ENCODE peak calls at places on chromosomes 12 and 14, in ten cellular contexts. N is glutamatergic neuron, Z is PC-3, R is uterus, K is WERI-Rb-1, W is GM23338, V is HFFc6, P is heart right ventricle, E is tibial nerve, B is natural killer cell. A is an unnamed sample.

GRCh38 chr12:6394398-6394797 is 10.4 kb downstream of the LTBR start:
- DNase-seq in N (no peak), Z (no peak), R (no peak), K (no peak), W (no peak), V (no peak), P (no peak), E (no peak), B (no peak), A (no peak)

GRCh38 chr12:120534203-120534702 is at the start of gene RNF10:
- DNase-seq in N (peak), Z (peak), R (peak), K (peak), W (peak), V (peak), P (peak), E (peak), B (peak), A (peak)

GRCh38 chr14:67630186-67630585 is 10.5 kb downstream of the ARG2 start:
- DNase-seq in N (no peak), Z (no peak), R (no peak), K (no peak), W (no peak), V (no peak), P (no peak), E (no peak), B (no peak), A (no peak)

GRCh38 chr14:104805326-104805678 is 4.4 kb downstream of the ZBTB42 start:
- DNase-seq in N (no peak), Z (peak), R (peak), K (no peak), W (no peak), V (peak), P (peak), E (no peak), B (no peak), A (no peak)

GRCh38 chr12:49872781-49873181 is 29.9 kb upstream of the BCDIN3D start:
- DNase-seq in N (no peak), Z (no peak), R (peak), K (no peak), W (no peak), V (peak), P (no peak), E (no peak), B (no peak), A (no peak)

GRCh38 chr12:32489070-32489469 is 89.7 kb downstream of the FGD4 start:
- DNase-seq in N (no peak), Z (no peak), R (no peak), K (no peak), W (no peak), V (no peak), P (no peak), E (no peak), B (no peak), A (no peak)

GRCh38 chr12:7269273-7269672 is 34.6 kb upstream of the ACSM4 start:
- DNase-seq in N (no peak), Z (peak), R (no peak), K (no peak), W (no peak), V (no peak), P (no peak), E (no peak), B (no peak), A (no peak)

GRCh38 chr14:49975286-49975685 is 82.4 kb downstream of the ARF6 start:
- DNase-seq in N (no peak), Z (peak), R (no peak), K (no peak), W (no peak), V (peak), P (no peak), E (no peak), B (no peak), A (no peak)

GRCh38 chr12:98894412-98895085 is 249.5 kb downstream of the APAF1 start:
- DNase-seq in N (peak), Z (no peak), R (no peak), K (peak), W (peak), V (no peak), P (no peak), E (no peak), B (no peak), A (peak)

GRCh38 chr12:55973598-55974307 is at the start of gene RAB5B:
- DNase-seq in N (peak), Z (peak), R (peak), K (peak), W (peak), V (peak), P (peak), E (peak), B (peak), A (peak)
- TF ChIP-seq CTCF in N (peak), Z (no peak), R (no peak), K (no peak), W (no peak), V (peak), P (peak), E (no peak), B (no peak), A (no peak)

GRCh38 chr14:77603654-77604270 is 12.7 kb downstream of the SPTLC2 start:
- DNase-seq in N (no peak), Z (peak), R (no peak), K (peak), W (no peak), V (no peak), P (no peak), E (no peak), B (no peak), A (no peak)
- TF ChIP-seq CTCF in N (no peak), Z (peak), R (peak), K (peak), W (peak), V (peak), P (no peak), E (no peak), B (no peak), A (no peak)

GRCh38 chr14:23478109-23478698 is 8.7 kb downstream of the NGDN start:
- DNase-seq in N (peak), Z (peak), R (peak), K (peak), W (peak), V (peak), P (peak), E (peak), B (peak), A (no peak)
- TF ChIP-seq CTCF in N (peak), Z (peak), R (peak), K (peak), W (peak), V (peak), P (peak), E (peak), B (peak), A (peak)

GRCh38 chr14:69685716-69686115 is 74.3 kb downstream of the SUSD6 start:
- DNase-seq in N (no peak), Z (peak), R (peak), K (no peak), W (no peak), V (no peak), P (peak), E (peak), B (no peak), A (no peak)
- TF ChIP-seq CTCF in N (no peak), Z (no peak), R (no peak), K (no peak), W (no peak), V (no peak), P (no peak), E (no peak), B (no peak), A (no peak)

GRCh38 chr12:83261998-83262397 is 575.3 kb downstream of the TMTC2 start:
- DNase-seq in N (no peak), Z (peak), R (no peak), K (no peak), W (peak), V (no peak), P (no peak), E (no peak), B (no peak), A (no peak)
- TF ChIP-seq CTCF in N (no peak), Z (peak), R (no peak), K (peak), W (peak), V (no peak), P (no peak), E (no peak), B (no peak), A (no peak)

DNA sequence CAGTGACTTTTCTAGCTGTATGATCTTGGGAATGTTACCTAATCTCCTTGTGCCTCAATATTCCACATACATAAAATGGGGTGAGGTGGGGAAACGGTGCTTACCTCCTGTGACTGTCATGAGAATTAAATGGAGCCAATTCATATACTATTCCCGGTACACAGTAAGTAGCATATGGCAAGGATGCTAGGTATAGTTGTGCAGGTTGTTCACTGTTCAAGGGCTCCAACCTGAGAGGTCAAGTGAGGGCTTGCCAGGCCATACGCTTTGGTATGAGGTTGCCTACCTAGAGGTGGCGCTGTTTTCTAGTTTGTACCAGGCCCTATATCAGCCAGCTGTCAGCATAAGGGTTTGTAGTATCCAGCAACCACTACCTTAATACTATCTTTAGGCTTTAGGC is 3.6 kb upstream of the BATF start:
- DNase-seq in N (no peak), Z (peak), R (no peak), K (peak), W (peak), V (no peak), P (no peak), E (no peak), B (no peak), A (no peak)
- TF ChIP-seq CTCF in N (peak), Z (peak), R (no peak), K (peak), W (peak), V (peak), P (no peak), E (no peak), B (peak), A (peak)

DNA sequence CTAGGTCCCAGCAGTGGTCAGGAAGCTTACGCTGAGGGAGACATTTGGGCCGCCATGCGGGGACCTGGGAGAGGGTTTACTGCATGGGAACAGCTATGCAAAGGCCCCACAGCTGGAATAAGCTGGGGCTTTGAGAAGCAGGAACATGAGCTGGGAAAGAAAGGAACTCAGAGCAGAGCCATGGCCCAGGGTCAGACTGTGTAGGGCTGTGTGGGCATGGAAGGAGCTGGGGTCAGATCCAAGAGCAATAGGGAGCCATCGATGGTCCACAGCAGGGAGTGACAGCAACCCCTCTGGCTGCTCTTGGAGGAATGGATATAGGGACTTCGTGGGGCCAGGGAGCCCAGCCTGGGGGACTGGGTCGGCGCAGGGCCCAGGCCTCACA is 151.6 kb downstream of the ADGRD1 start:
- DNase-seq in N (peak), Z (no peak), R (no peak), K (no peak), W (no peak), V (no peak), P (no peak), E (no peak), B (no peak), A (no peak)
- TF ChIP-seq CTCF in N (no peak), Z (no peak), R (no peak), K (no peak), W (no peak), V (no peak), P (no peak), E (no peak), B (no peak), A (no peak)

GRCh38 chr14:96280104-96280503 is 24.1 kb downstream of the BDKRB1 start:
- DNase-seq in N (no peak), Z (no peak), R (no peak), K (no peak), W (no peak), V (no peak), P (no peak), E (no peak), B (no peak), A (no peak)

GRCh38 chr14:96284008-96284407 is 28.0 kb downstream of the BDKRB1 start:
- DNase-seq in N (no peak), Z (no peak), R (no peak), K (no peak), W (no peak), V (no peak), P (no peak), E (no peak), B (no peak), A (no peak)

GRCh38 chr14:96284430-96284829 is 28.4 kb downstream of the BDKRB1 start:
- DNase-seq in N (no peak), Z (no peak), R (no peak), K (no peak), W (no peak), V (no peak), P (no peak), E (no peak), B (no peak), A (no peak)

GRCh38 chr14:96279564-96279963 is 23.6 kb downstream of the BDKRB1 start:
- DNase-seq in N (no peak), Z (no peak), R (no peak), K (no peak), W (no peak), V (no peak), P (no peak), E (no peak), B (no peak), A (no peak)

DNA sequence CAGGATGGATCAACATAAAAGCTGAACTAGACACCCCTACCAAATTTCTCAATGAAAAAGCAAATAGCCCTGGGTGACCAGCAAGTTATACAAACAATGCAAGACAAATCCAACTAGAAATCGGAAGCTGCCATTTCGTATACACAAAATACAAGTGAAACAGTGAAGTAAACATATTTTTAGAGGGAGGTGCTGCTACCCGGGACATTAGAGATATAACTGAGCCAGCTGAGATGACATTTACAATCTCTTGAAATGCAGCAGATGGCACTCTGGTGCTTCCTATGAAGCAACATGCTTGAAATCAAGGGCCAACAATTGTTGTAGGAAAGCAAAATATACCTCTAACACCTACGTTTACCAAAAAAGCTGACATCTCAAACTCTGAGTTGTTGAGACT is 25.5 kb downstream of the BDKRB1 start:
- DNase-seq in N (no peak), Z (no peak), R (no peak), K (no peak), W (no peak), V (no peak), P (no peak), E (no peak), B (no peak), A (no peak)
- TF ChIP-seq CTCF in N (no peak), Z (peak), R (no peak), K (peak), W (peak), V (no peak), P (no peak), E (no peak), B (no peak), A (peak)

GRCh38 chr14:91647817-91648216 is 84.1 kb downstream of the CATSPERB start:
- DNase-seq in N (no peak), Z (no peak), R (no peak), K (no peak), W (no peak), V (no peak), P (no peak), E (no peak), B (no peak), A (no peak)

GRCh38 chr14:91654836-91655235 is 77.0 kb downstream of the CATSPERB start:
- DNase-seq in N (no peak), Z (no peak), R (no peak), K (no peak), W (no peak), V (no peak), P (no peak), E (no peak), B (no peak), A (no peak)

GRCh38 chr14:91649930-91650329 is 82.0 kb downstream of the CATSPERB start:
- DNase-seq in N (no peak), Z (peak), R (no peak), K (no peak), W (peak), V (peak), P (peak), E (no peak), B (no peak), A (no peak)
- TF ChIP-seq CTCF in N (peak), Z (peak), R (peak), K (peak), W (peak), V (peak), P (peak), E (peak), B (peak), A (peak)

GRCh38 chr14:92780444-92780843 is 13.7 kb upstream of the GOLGA5 start:
- DNase-seq in N (no peak), Z (peak), R (no peak), K (no peak), W (no peak), V (peak), P (no peak), E (no peak), B (no peak), A (no peak)

GRCh38 chr14:92780865-92781264 is 13.2 kb upstream of the GOLGA5 start:
- DNase-seq in N (no peak), Z (no peak), R (no peak), K (no peak), W (no peak), V (no peak), P (no peak), E (no peak), B (no peak), A (no peak)

GRCh38 chr14:92785601-92786426 is 8.3 kb upstream of the GOLGA5 start:
- DNase-seq in N (no peak), Z (peak), R (peak), K (no peak), W (peak), V (peak), P (peak), E (no peak), B (no peak), A (no peak)

GRCh38 chr14:92786427-92786756 is 7.7 kb upstream of the GOLGA5 start:
- DNase-seq in N (no peak), Z (no peak), R (no peak), K (no peak), W (no peak), V (no peak), P (no peak), E (no peak), B (no peak), A (no peak)

DNA sequence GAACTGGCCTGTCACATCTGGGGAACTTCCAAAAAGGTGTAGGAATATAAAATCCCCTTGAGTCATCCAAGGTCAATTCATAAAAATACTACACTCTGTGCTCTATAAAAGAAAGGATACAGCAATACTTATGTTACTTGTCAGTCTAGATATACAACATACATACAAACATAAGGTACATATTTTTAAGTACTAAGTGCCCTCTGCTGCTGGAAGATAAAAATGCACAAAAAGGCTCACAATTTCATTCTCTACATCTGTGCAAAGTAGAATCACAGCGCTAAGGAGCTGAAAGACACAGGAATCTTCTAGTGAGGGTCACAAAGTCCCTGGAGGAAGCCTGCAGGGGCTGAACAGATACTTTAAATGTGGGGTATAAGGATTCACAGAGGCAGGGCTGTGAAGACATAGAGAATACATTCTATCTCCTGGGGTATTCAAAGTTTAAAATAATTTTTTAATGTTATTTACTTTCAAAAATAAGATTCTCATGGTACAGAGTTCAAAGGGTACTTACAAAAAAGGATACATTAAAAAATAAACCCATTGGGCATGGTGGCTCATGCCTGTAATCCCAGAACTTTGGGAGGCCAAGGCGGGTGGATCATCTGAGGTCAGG is 10.2 kb upstream of the GOLGA5 start:
- DNase-seq in N (no peak), Z (peak), R (no peak), K (peak), W (peak), V (peak), P (peak), E (no peak), B (no peak), A (peak)
- TF ChIP-seq CTCF in N (peak), Z (peak), R (peak), K (peak), W (peak), V (peak), P (peak), E (peak), B (peak), A (peak)